ENCODE peak calls at places on chromosomes 13 and 19, in four cellular contexts. One of them, this sample, is unnamed.

GRCh38 chr19:4908311-4908710 is 990 bp upstream of the UHRF1 start:
- DNase-seq in GM12878: no peak
- DNase-seq in K562: no peak
- DNase-seq in HCT116: no peak
- DNase-seq in this sample: no peak

GRCh38 chr19:52735734-52736133 is 890 bp upstream of the ZNF611 start:
- DNase-seq in K562: no peak
- DNase-seq in HCT116: no peak
- DNase-seq in GM12878: no peak
- DNase-seq in this sample: no peak

GRCh38 chr13:25933520-25933919 is 118.3 kb downstream of the SHISA2 start:
- DNase-seq in GM12878: no peak
- DNase-seq in HCT116: no peak
- DNase-seq in K562: no peak
- DNase-seq in this sample: no peak

GRCh38 chr19:48400018-48400742 is 6.7 kb downstream of the GRIN2D start:
- DNase-seq in HCT116: peak; percentile 54
- DNase-seq in GM12878: no peak
- DNase-seq in K562: peak; percentile 76
- DNase-seq in this sample: no peak

GRCh38 chr13:83935566-83935965 is 53.3 kb upstream of the SLITRK1 start:
- DNase-seq in K562: no peak
- DNase-seq in HCT116: no peak
- DNase-seq in GM12878: no peak
- DNase-seq in this sample: no peak

GRCh38 chr13:112113355-112113754 is 46.4 kb downstream of the SOX1 start:
- DNase-seq in GM12878: no peak
- DNase-seq in K562: no peak
- DNase-seq in HCT116: no peak
- DNase-seq in this sample: no peak

GRCh38 chr19:10895363-10895762 is 24.0 kb downstream of the CARM1 start:
- DNase-seq in HCT116: no peak
- DNase-seq in K562: no peak
- DNase-seq in GM12878: no peak
- DNase-seq in this sample: no peak

GRCh38 chr13:47256618-47257017 is 359.8 kb upstream of the HTR2A start:
- DNase-seq in GM12878: no peak
- DNase-seq in K562: no peak
- DNase-seq in HCT116: no peak
- DNase-seq in this sample: no peak

GRCh38 chr19:1446713-1447564 is 3.0 kb upstream of the APC2 start:
- DNase-seq in HCT116: no peak
- DNase-seq in K562: no peak
- DNase-seq in GM12878: no peak
- DNase-seq in this sample: no peak

GRCh38 chr13:111256458-111256857 is 64.0 kb upstream of the TEX29 start:
- DNase-seq in K562: no peak
- DNase-seq in HCT116: no peak
- DNase-seq in GM12878: no peak
- DNase-seq in this sample: no peak

GRCh38 chr13:40438999-40439797 is 227.2 kb downstream of the FOXO1 start:
- DNase-seq in K562: no peak
- DNase-seq in HCT116: no peak
- DNase-seq in GM12878: no peak
- DNase-seq in this sample: no peak

GRCh38 chr13:27450921-27451461 is 627 bp upstream of the MTIF3 start:
- DNase-seq in GM12878: no peak
- DNase-seq in HCT116: peak; percentile 55
- DNase-seq in K562: peak; percentile 10
- DNase-seq in this sample: no peak

GRCh38 chr13:79519252-79519651 is 38.3 kb downstream of the NDFIP2 start:
- DNase-seq in HCT116: no peak
- DNase-seq in GM12878: no peak
- DNase-seq in K562: no peak
- DNase-seq in this sample: no peak

GRCh38 chr19:31976775-31977536 is 368.5 kb upstream of the ZNF507 start:
- DNase-seq in GM12878: no peak
- DNase-seq in K562: no peak
- DNase-seq in HCT116: no peak
- DNase-seq in this sample: no peak

GRCh38 chr13:109678459-109678858 is 107.9 kb downstream of the IRS2 start:
- DNase-seq in HCT116: no peak
- DNase-seq in GM12878: no peak
- DNase-seq in K562: no peak
- DNase-seq in this sample: no peak

GRCh38 chr13:110523180-110523579 is 38.3 kb downstream of the RAB20 start:
- DNase-seq in HCT116: no peak
- DNase-seq in GM12878: no peak
- DNase-seq in K562: no peak
- DNase-seq in this sample: no peak

GRCh38 chr19:17749912-17750317 is 1.4 kb upstream of the FCHO1 start:
- DNase-seq in GM12878: no peak
- DNase-seq in K562: no peak
- DNase-seq in HCT116: no peak
- DNase-seq in this sample: no peak

GRCh38 chr13:43611631-43612416 is 174.9 kb downstream of the ENOX1 start:
- DNase-seq in GM12878: no peak
- DNase-seq in K562: no peak
- DNase-seq in HCT116: no peak
- DNase-seq in this sample: no peak

GRCh38 chr13:25085125-25085742 is 10.7 kb upstream of the PABPC3 start:
- DNase-seq in GM12878: no peak
- DNase-seq in HCT116: peak; percentile 36
- DNase-seq in K562: no peak
- DNase-seq in this sample: peak; percentile 2

GRCh38 chr19:15114153-15114540 is 6.9 kb downstream of the SYDE1 start:
- DNase-seq in K562: no peak
- DNase-seq in GM12878: no peak
- DNase-seq in HCT116: no peak
- DNase-seq in this sample: no peak

GRCh38 chr19:17867087-17867486 is 4.7 kb upstream of the SLC5A5 start:
- DNase-seq in K562: peak; percentile 5
- DNase-seq in GM12878: no peak
- DNase-seq in HCT116: no peak
- DNase-seq in this sample: no peak

GRCh38 chr19:43437712-43438111 is 23.0 kb downstream of the TEX101 start:
- DNase-seq in K562: no peak
- DNase-seq in HCT116: no peak
- DNase-seq in GM12878: no peak
- DNase-seq in this sample: no peak

GRCh38 chr19:42191855-42192254 is 25.6 kb downstream of the DEDD2 start:
- DNase-seq in K562: no peak
- DNase-seq in GM12878: no peak
- DNase-seq in HCT116: peak; percentile 80
- DNase-seq in this sample: peak; percentile 42

GRCh38 chr13:30808600-30808999 is 73.3 kb downstream of the ALOX5AP start:
- DNase-seq in HCT116: no peak
- DNase-seq in GM12878: no peak
- DNase-seq in K562: no peak
- DNase-seq in this sample: no peak

GRCh38 chr19:7246601-7247000 is 47.6 kb downstream of the INSR start:
- DNase-seq in GM12878: no peak
- DNase-seq in HCT116: no peak
- DNase-seq in K562: no peak
- DNase-seq in this sample: no peak

GRCh38 chr19:7238091-7238490 is 56.1 kb downstream of the INSR start:
- DNase-seq in GM12878: no peak
- DNase-seq in K562: no peak
- DNase-seq in HCT116: no peak
- DNase-seq in this sample: no peak

GRCh38 chr19:7247160-7247559 is 47.1 kb downstream of the INSR start:
- DNase-seq in HCT116: no peak
- DNase-seq in GM12878: no peak
- DNase-seq in K562: no peak
- DNase-seq in this sample: no peak

DNA sequence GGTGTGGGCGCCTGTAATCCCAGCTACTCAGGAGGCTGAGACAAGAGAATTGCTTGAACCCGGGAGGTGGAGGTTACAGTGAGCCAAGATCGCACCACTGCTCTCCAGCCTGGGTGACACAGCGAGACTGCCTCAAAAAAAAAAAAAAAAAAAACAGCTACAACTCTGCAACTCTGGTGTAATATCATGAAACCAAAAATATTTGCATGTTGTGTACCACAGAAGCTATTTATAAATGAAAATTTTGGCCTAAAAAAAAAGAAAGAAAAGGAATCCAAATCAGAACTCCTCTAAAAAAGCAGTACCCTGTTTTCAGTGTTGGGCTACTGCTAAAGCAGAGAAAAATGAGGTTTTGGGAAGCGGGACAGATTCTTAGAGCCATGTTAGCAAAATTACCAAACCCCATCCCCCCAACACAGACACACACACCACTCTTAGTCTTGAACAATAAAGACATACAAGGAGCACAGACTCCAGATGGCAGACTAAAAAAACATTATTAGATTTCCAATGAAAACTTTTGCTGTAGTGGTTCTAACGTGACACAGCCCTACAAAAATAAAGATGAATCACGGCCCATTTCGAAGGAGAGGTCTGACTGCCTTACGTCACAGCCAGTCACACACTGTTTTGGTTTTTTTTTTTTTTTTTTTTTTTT is 51.5 kb downstream of the INSR start:
- DNase-seq in HCT116: no peak
- DNase-seq in GM12878: peak; percentile 77
- DNase-seq in K562: no peak
- DNase-seq in this sample: no peak
- TF ChIP-seq SIN3A in HCT116: no peak
- TF ChIP-seq SIN3A in GM12878: no peak
- TF ChIP-seq SIN3A in K562: no peak
- TF ChIP-seq SIN3A in this sample: no peak

GRCh38 chr19:44813331-44814131 is 4.6 kb downstream of the BCAM start:
- DNase-seq in GM12878: no peak
- DNase-seq in HCT116: no peak
- DNase-seq in K562: peak; percentile 25
- DNase-seq in this sample: no peak
- H3K27ac ChIP-seq in GM12878: no peak overlapping the region
- H3K27ac ChIP-seq in HCT116: no peak overlapping the region
- H3K27ac ChIP-seq in K562: no peak overlapping the region
- H3K27ac ChIP-seq in this sample: no peak overlapping the region

DNA sequence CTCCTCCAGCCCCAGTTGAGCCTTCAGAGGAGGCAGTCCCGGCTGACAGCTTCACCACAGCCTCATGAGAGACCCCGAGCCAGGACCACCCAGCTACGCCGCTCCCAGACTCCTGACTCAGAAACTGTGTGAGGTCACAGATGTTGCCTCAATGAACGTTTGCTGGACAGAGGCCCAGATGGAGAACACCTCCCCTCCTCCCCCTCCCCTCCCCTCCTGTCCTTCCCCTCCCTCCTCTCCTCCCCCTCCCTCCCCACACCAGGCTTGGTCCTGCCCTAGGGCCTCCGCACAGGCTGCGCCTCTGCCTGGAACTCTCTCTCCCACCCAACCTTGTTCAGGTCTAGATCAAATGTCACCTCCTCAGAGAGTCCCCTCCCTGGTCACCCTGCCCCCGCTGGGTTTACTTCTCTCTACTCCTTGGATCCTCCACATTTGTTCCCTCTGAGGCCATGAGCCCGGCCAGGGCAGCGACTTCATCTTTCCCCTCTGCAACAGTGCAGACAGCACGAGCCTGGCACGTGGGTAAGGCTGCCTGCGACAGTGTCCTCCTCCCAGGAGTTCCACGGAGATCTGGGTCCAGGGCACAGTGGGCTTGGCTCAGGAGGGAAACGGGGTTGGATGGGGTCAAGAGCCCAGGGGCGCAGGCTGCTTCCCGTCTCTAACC is 17.4 kb downstream of the PIP5K1C start:
- DNase-seq in K562: peak; percentile 72
- DNase-seq in HCT116: no peak
- DNase-seq in GM12878: no peak
- DNase-seq in this sample: no peak
- TF ChIP-seq REST in K562: no peak
- TF ChIP-seq REST in HCT116: no peak
- TF ChIP-seq REST in GM12878: no peak
- TF ChIP-seq REST in this sample: no peak

GRCh38 chr19:27764186-27764804 is 1448.7 kb downstream of the UQCRFS1 start:
- DNase-seq in HCT116: no peak
- DNase-seq in GM12878: no peak
- DNase-seq in K562: no peak
- DNase-seq in this sample: no peak
- TF ChIP-seq SIN3A in HCT116: no peak
- TF ChIP-seq SIN3A in GM12878: no peak
- TF ChIP-seq SIN3A in K562: no peak
- TF ChIP-seq SIN3A in this sample: no peak

GRCh38 chr19:47129579-47129978 is 1.1 kb upstream of the SAE1 start:
- DNase-seq in K562: no peak
- DNase-seq in GM12878: no peak
- DNase-seq in HCT116: no peak
- DNase-seq in this sample: no peak
- H3K27ac ChIP-seq in K562: no peak overlapping the region
- H3K27ac ChIP-seq in GM12878: no peak overlapping the region
- H3K27ac ChIP-seq in HCT116: peak overlapping the region; percentile 86
- H3K27ac ChIP-seq in this sample: peak overlapping the region; percentile 90

GRCh38 chr13:53249236-53249635 is 220.6 kb downstream of the OLFM4 start:
- DNase-seq in HCT116: no peak
- DNase-seq in GM12878: no peak
- DNase-seq in K562: no peak
- DNase-seq in this sample: no peak

GRCh38 chr13:53250977-53251376 is 222.4 kb downstream of the OLFM4 start:
- DNase-seq in GM12878: no peak
- DNase-seq in HCT116: no peak
- DNase-seq in K562: no peak
- DNase-seq in this sample: no peak

GRCh38 chr13:53255795-53256194 is 227.2 kb downstream of the OLFM4 start:
- DNase-seq in GM12878: no peak
- DNase-seq in K562: no peak
- DNase-seq in HCT116: no peak
- DNase-seq in this sample: no peak

GRCh38 chr13:53250272-53250875 is 221.8 kb downstream of the OLFM4 start:
- DNase-seq in K562: peak; percentile 46
- DNase-seq in HCT116: peak; percentile 56
- DNase-seq in GM12878: peak; percentile 15
- DNase-seq in this sample: peak; percentile 28

DNA sequence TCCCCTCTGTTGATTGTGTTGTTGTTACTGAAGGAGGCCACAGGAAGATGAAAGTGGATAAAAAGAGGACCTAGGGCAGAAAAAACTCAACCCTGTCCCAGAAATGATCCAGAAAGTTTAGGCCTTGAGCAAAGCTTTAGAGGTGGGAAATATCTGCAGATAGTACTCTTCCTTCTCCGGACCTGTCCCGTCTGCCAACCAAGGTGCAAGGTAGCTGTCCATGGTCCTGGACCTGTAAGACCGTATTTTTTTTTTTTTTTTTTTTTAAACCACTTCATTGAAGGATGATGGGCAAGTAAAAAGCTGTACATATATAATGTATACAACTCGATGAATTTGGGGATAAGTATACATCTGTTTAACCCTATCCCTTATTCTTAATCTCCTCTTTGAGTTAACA is 225.9 kb downstream of the OLFM4 start:
- DNase-seq in GM12878: no peak
- DNase-seq in K562: peak; percentile 4
- DNase-seq in HCT116: no peak
- DNase-seq in this sample: no peak
- TF ChIP-seq REST in GM12878: peak; percentile 84
- TF ChIP-seq REST in K562: no peak
- TF ChIP-seq REST in HCT116: peak; percentile 22
- TF ChIP-seq REST in this sample: no peak

This sample was measured in Panc1.